ENCODE peak calls at places on chromosomes 12 and 14, in seven cellular contexts. V is SHP77; H is stimulated activated CD4-positive, alpha-beta T cell treated with anti-CD3 and anti-CD28 coated beads, Interleukin-4, amount 100 ng/mL, for 1 hour; G is stimulated activated naive CD4-positive, alpha-beta T cell treated with Interleukin-2 at 50 U/mL for 16 hours; J is activated T-helper 9 cell treated with anti-CD3 and anti-CD28 coated beads, Interleukin-2, amount 50 U/mL, for 16 hours; D is Right ventricle myocardium superior; Y is head of caudate nucleus. Z is an unnamed sample.

GRCh38 chr14:63654346-63654745 is 12.7 kb upstream of the WDR89 start:
- DNase-seq in V (no peak), H (no peak), G (no peak), J (no peak), D (no peak), Y (no peak), Z (no peak)

GRCh38 chr12:56565510-56566101 is 44.0 kb downstream of the RBMS2 start:
- DNase-seq in V (peak; percentile 21), H (peak; percentile 6), G (no peak), J (no peak), D (peak; percentile 82), Y (no peak), Z (peak; percentile 68)

GRCh38 chr14:68935761-68936209 is 43.3 kb downstream of the ACTN1 start:
- DNase-seq in V (no peak), H (no peak), G (no peak), J (no peak), D (peak; percentile 71), Y (no peak), Z (no peak)

GRCh38 chr12:129304532-129304931 is 451.3 kb downstream of the GLT1D1 start:
- DNase-seq in V (no peak), H (no peak), G (no peak), J (no peak), D (no peak), Y (no peak), Z (no peak)

GRCh38 chr12:25436206-25436912 is 116.7 kb downstream of the LMNTD1 start:
- DNase-seq in V (peak; percentile 21), H (no peak), G (no peak), J (no peak), D (no peak), Y (peak; percentile 14), Z (no peak)

GRCh38 chr14:23056257-23056955 is 914 bp downstream of the CDH24 start:
- DNase-seq in V (no peak), H (peak; percentile 68), G (no peak), J (peak; percentile 54), D (peak; percentile 72), Y (peak; percentile 48), Z (peak; percentile 89)

GRCh38 chr14:31934767-31935266 is 142.3 kb upstream of the ARHGAP5 start:
- DNase-seq in V (peak; percentile 82), H (no peak), G (no peak), J (no peak), D (no peak), Y (peak; percentile 36), Z (no peak)

GRCh38 chr14:44795725-44796124 is 166.0 kb downstream of the KLHL28 start:
- DNase-seq in V (no peak), H (no peak), G (no peak), J (no peak), D (no peak), Y (no peak), Z (no peak)

GRCh38 chr12:67710582-67710981 is 62.0 kb downstream of the DYRK2 start:
- DNase-seq in V (no peak), H (no peak), G (no peak), J (no peak), D (no peak), Y (no peak), Z (no peak)

GRCh38 chr12:98538031-98538430 is 22.6 kb downstream of the TMPO start:
- DNase-seq in V (no peak), H (no peak), G (no peak), J (no peak), D (no peak), Y (no peak), Z (no peak)

GRCh38 chr12:107415834-107416233 is 269.8 kb upstream of the PWP1 start:
- DNase-seq in V (no peak), H (no peak), G (no peak), J (no peak), D (no peak), Y (no peak), Z (no peak)

GRCh38 chr14:22544881-22545420 is 44.1 kb downstream of the DAD1 start:
- DNase-seq in V (no peak), H (no peak), G (no peak), J (no peak), D (no peak), Y (no peak), Z (peak; percentile 67)

GRCh38 chr12:127083028-127083949 is 1183.7 kb upstream of the TMEM132C start:
- DNase-seq in V (peak; percentile 76), H (no peak), G (no peak), J (no peak), D (no peak), Y (no peak), Z (no peak)

GRCh38 chr14:105067140-105067968 is 2.1 kb upstream of the GPR132 start:
- DNase-seq in V (no peak), H (peak; percentile 66), G (peak; percentile 74), J (peak; percentile 55), D (peak; percentile 42), Y (no peak), Z (peak; percentile 88)

GRCh38 chr14:75295491-75296338 is 17.1 kb downstream of the FOS start:
- DNase-seq in V (peak; percentile 18), H (peak; percentile 79), G (peak; percentile 71), J (peak; percentile 67), D (peak; percentile 89), Y (peak; percentile 85), Z (peak; percentile 91)

GRCh38 chr12:122995503-122996187 is 15.2 kb downstream of the ARL6IP4 start:
- DNase-seq in V (no peak), H (no peak), G (no peak), J (no peak), D (peak; percentile 81), Y (no peak), Z (no peak)

GRCh38 chr14:85273099-85273677 is 256.8 kb upstream of the FLRT2 start:
- DNase-seq in V (no peak), H (no peak), G (no peak), J (no peak), D (no peak), Y (no peak), Z (no peak)

GRCh38 chr14:72714094-72714493 is 179.8 kb downstream of the DPF3 start:
- DNase-seq in V (no peak), H (peak; percentile 18), G (no peak), J (no peak), D (no peak), Y (no peak), Z (peak; percentile 61)

GRCh38 chr12:30047499-30048262 is 263.9 kb upstream of the TMTC1 start:
- DNase-seq in V (peak; percentile 7), H (no peak), G (no peak), J (no peak), D (no peak), Y (no peak), Z (no peak)

GRCh38 chr14:51168220-51168613 is 71.8 kb upstream of the TMX1 start:
- DNase-seq in V (no peak), H (no peak), G (no peak), J (no peak), D (no peak), Y (no peak), Z (no peak)

GRCh38 chr12:11819643-11820042 is 170.2 kb downstream of the ETV6 start:
- DNase-seq in V (no peak), H (no peak), G (no peak), J (no peak), D (no peak), Y (no peak), Z (no peak)

GRCh38 chr14:92248638-92249037 is 74.3 kb upstream of the SLC24A4 start:
- DNase-seq in V (no peak), H (no peak), G (no peak), J (no peak), D (no peak), Y (no peak), Z (no peak)

GRCh38 chr12:65608319-65608916 is 215.9 kb upstream of the HMGA2 start:
- DNase-seq in V (no peak), H (no peak), G (no peak), J (no peak), D (no peak), Y (no peak), Z (no peak)

GRCh38 chr12:109346920-109347319 is 780 bp upstream of the MYO1H start:
- DNase-seq in V (no peak), H (no peak), G (no peak), J (no peak), D (no peak), Y (no peak), Z (no peak)

GRCh38 chr12:131276501-131277185 is 322.9 kb downstream of the ADGRD1 start:
- DNase-seq in V (no peak), H (no peak), G (no peak), J (no peak), D (no peak), Y (no peak), Z (no peak)

GRCh38 chr12:95173392-95174251 is 43.6 kb downstream of the FGD6 start:
- DNase-seq in V (no peak), H (no peak), G (no peak), J (no peak), D (peak; percentile 78), Y (no peak), Z (no peak)

GRCh38 chr12:12896261-12896660 is 4.9 kb downstream of the GPRC5A start:
- DNase-seq in V (no peak), H (no peak), G (no peak), J (no peak), D (no peak), Y (no peak), Z (no peak)

Z was measured in activated effector memory CD4-positive, alpha-beta T cell treated with anti-CD3 and anti-CD28 coated beads, Interleukin-2, amount 50 U/mL, for 16 hours.